ENCODE peak calls at places on chromosomes 4 and X, in six cellular contexts. One of them, this sample, is unnamed.

GRCh38 chr4:15696866-15697265 is 6.0 kb upstream of the BST1 start:
- DNase-seq in HEK293T: no peak
- DNase-seq in GM19239: no peak
- DNase-seq in K562: no peak
- DNase-seq in KBM-7: no peak
- DNase-seq in left ventricle myocardium inferior: no peak
- DNase-seq in this sample: no peak

GRCh38 chr4:3389879-3390840 is 51.6 kb upstream of the HGFAC start:
- DNase-seq in HEK293T: no peak
- DNase-seq in GM19239: no peak
- DNase-seq in K562: no peak
- DNase-seq in KBM-7: no peak
- DNase-seq in left ventricle myocardium inferior: peak
- DNase-seq in this sample: no peak

GRCh38 chr4:49000806-49001205 is 14.7 kb downstream of the CWH43 start:
- DNase-seq in HEK293T: no peak
- DNase-seq in GM19239: no peak
- DNase-seq in K562: no peak
- DNase-seq in KBM-7: no peak
- DNase-seq in left ventricle myocardium inferior: no peak
- DNase-seq in this sample: no peak

GRCh38 chrX:25531096-25531495 is 515.3 kb upstream of the ARX start:
- DNase-seq in HEK293T: no peak
- DNase-seq in GM19239: no peak
- DNase-seq in K562: no peak
- DNase-seq in KBM-7: no peak
- DNase-seq in left ventricle myocardium inferior: no peak
- DNase-seq in this sample: no peak

GRCh38 chrX:2499507-2499906 is 1.3 kb downstream of the DHRSX start:
- DNase-seq in HEK293T: no peak
- DNase-seq in GM19239: no peak
- DNase-seq in K562: no peak
- DNase-seq in KBM-7: no peak
- DNase-seq in left ventricle myocardium inferior: no peak
- DNase-seq in this sample: no peak

GRCh38 chrX:130245441-130245840 is 23.3 kb downstream of the ZNF280C start:
- DNase-seq in HEK293T: no peak
- DNase-seq in GM19239: no peak
- DNase-seq in K562: no peak
- DNase-seq in KBM-7: no peak
- DNase-seq in left ventricle myocardium inferior: no peak
- DNase-seq in this sample: no peak

GRCh38 chr4:35539404-35540055 is 704.8 kb downstream of the ARAP2 start:
- DNase-seq in HEK293T: no peak
- DNase-seq in GM19239: no peak
- DNase-seq in K562: no peak
- DNase-seq in KBM-7: no peak
- DNase-seq in left ventricle myocardium inferior: no peak
- DNase-seq in this sample: no peak

GRCh38 chrX:119942831-119943184 is 743 bp downstream of the NKAP start:
- DNase-seq in HEK293T: peak
- DNase-seq in GM19239: no peak
- DNase-seq in K562: peak
- DNase-seq in KBM-7: peak
- DNase-seq in left ventricle myocardium inferior: no peak
- DNase-seq in this sample: no peak

GRCh38 chr4:101102114-101102752 is 245.1 kb downstream of the PPP3CA start:
- DNase-seq in HEK293T: no peak
- DNase-seq in GM19239: no peak
- DNase-seq in K562: no peak
- DNase-seq in KBM-7: peak
- DNase-seq in left ventricle myocardium inferior: peak
- DNase-seq in this sample: no peak

GRCh38 chrX:19627533-19627932 is 112.2 kb upstream of the MAP3K15 start:
- DNase-seq in HEK293T: no peak
- DNase-seq in GM19239: no peak
- DNase-seq in K562: no peak
- DNase-seq in KBM-7: peak
- DNase-seq in left ventricle myocardium inferior: no peak
- DNase-seq in this sample: no peak

GRCh38 chrX:19807414-19807813 is 80.0 kb downstream of the SH3KBP1 start:
- DNase-seq in HEK293T: no peak
- DNase-seq in GM19239: no peak
- DNase-seq in K562: no peak
- DNase-seq in KBM-7: no peak
- DNase-seq in left ventricle myocardium inferior: no peak
- DNase-seq in this sample: no peak

GRCh38 chr4:147736458-147736857 is 4.6 kb downstream of the ARHGAP10 start:
- DNase-seq in HEK293T: no peak
- DNase-seq in GM19239: no peak
- DNase-seq in K562: no peak
- DNase-seq in KBM-7: no peak
- DNase-seq in left ventricle myocardium inferior: no peak
- DNase-seq in this sample: no peak

GRCh38 chrX:70455366-70456202 is 10.9 kb downstream of the DLG3 start:
- DNase-seq in HEK293T: no peak
- DNase-seq in GM19239: no peak
- DNase-seq in K562: no peak
- DNase-seq in KBM-7: no peak
- DNase-seq in left ventricle myocardium inferior: no peak
- DNase-seq in this sample: peak

GRCh38 chr4:137312257-137312656 is 220.0 kb downstream of the PCDH18 start:
- DNase-seq in HEK293T: no peak
- DNase-seq in GM19239: no peak
- DNase-seq in K562: no peak
- DNase-seq in KBM-7: no peak
- DNase-seq in left ventricle myocardium inferior: no peak
- DNase-seq in this sample: no peak

GRCh38 chrX:46582325-46582724 is 8.8 kb downstream of the CHST7 start:
- DNase-seq in HEK293T: no peak
- DNase-seq in GM19239: no peak
- DNase-seq in K562: no peak
- DNase-seq in KBM-7: no peak
- DNase-seq in left ventricle myocardium inferior: no peak
- DNase-seq in this sample: no peak

GRCh38 chr4:6437682-6438264 is 34.6 kb downstream of the PPP2R2C start:
- DNase-seq in HEK293T: no peak
- DNase-seq in GM19239: no peak
- DNase-seq in K562: no peak
- DNase-seq in KBM-7: no peak
- DNase-seq in left ventricle myocardium inferior: no peak
- DNase-seq in this sample: no peak

GRCh38 chrX:149392896-149393295 is 112.2 kb downstream of the IDS start:
- DNase-seq in HEK293T: no peak
- DNase-seq in GM19239: no peak
- DNase-seq in K562: no peak
- DNase-seq in KBM-7: no peak
- DNase-seq in left ventricle myocardium inferior: no peak
- DNase-seq in this sample: no peak

GRCh38 chrX:51837451-51837850 is 56.0 kb upstream of the MAGED1 start:
- DNase-seq in HEK293T: no peak
- DNase-seq in GM19239: no peak
- DNase-seq in K562: no peak
- DNase-seq in KBM-7: no peak
- DNase-seq in left ventricle myocardium inferior: no peak
- DNase-seq in this sample: no peak

GRCh38 chrX:132336172-132336571 is 116.9 kb upstream of the RAP2C start:
- DNase-seq in HEK293T: no peak
- DNase-seq in GM19239: no peak
- DNase-seq in K562: no peak
- DNase-seq in KBM-7: no peak
- DNase-seq in left ventricle myocardium inferior: no peak
- DNase-seq in this sample: no peak

GRCh38 chr4:185640809-185641675 is 105.7 kb upstream of the PDLIM3 start:
- DNase-seq in HEK293T: no peak
- DNase-seq in GM19239: no peak
- DNase-seq in K562: peak
- DNase-seq in KBM-7: peak
- DNase-seq in left ventricle myocardium inferior: no peak
- DNase-seq in this sample: peak

GRCh38 chr4:40617903-40618302 is 11.8 kb downstream of the RBM47 start:
- DNase-seq in HEK293T: no peak
- DNase-seq in GM19239: no peak
- DNase-seq in K562: no peak
- DNase-seq in KBM-7: peak
- DNase-seq in left ventricle myocardium inferior: no peak
- DNase-seq in this sample: no peak

GRCh38 chr4:150379454-150379853 is 202.5 kb upstream of the MAB21L2 start:
- DNase-seq in HEK293T: no peak
- DNase-seq in GM19239: no peak
- DNase-seq in K562: no peak
- DNase-seq in KBM-7: no peak
- DNase-seq in left ventricle myocardium inferior: no peak
- DNase-seq in this sample: no peak

GRCh38 chr4:160129439-160129838 is 1026.6 kb downstream of the RAPGEF2 start:
- DNase-seq in HEK293T: no peak
- DNase-seq in GM19239: no peak
- DNase-seq in K562: no peak
- DNase-seq in KBM-7: no peak
- DNase-seq in left ventricle myocardium inferior: no peak
- DNase-seq in this sample: no peak

GRCh38 chrX:132463411-132463810 is 25.4 kb downstream of the MBNL3 start:
- DNase-seq in HEK293T: no peak
- DNase-seq in GM19239: no peak
- DNase-seq in K562: peak
- DNase-seq in KBM-7: peak
- DNase-seq in left ventricle myocardium inferior: no peak
- DNase-seq in this sample: peak

GRCh38 chrX:132467029-132467428 is 21.8 kb downstream of the MBNL3 start:
- DNase-seq in HEK293T: no peak
- DNase-seq in GM19239: no peak
- DNase-seq in K562: no peak
- DNase-seq in KBM-7: no peak
- DNase-seq in left ventricle myocardium inferior: no peak
- DNase-seq in this sample: no peak

GRCh38 chr4:64756016-64756415 is 346.8 kb upstream of the TECRL start:
- DNase-seq in HEK293T: no peak
- DNase-seq in GM19239: no peak
- DNase-seq in K562: no peak
- DNase-seq in KBM-7: peak
- DNase-seq in left ventricle myocardium inferior: no peak
- DNase-seq in this sample: no peak

GRCh38 chr4:74023709-74024108 is 14.8 kb downstream of the CXCL3 start:
- DNase-seq in HEK293T: no peak
- DNase-seq in GM19239: no peak
- DNase-seq in K562: no peak
- DNase-seq in KBM-7: no peak
- DNase-seq in left ventricle myocardium inferior: no peak
- DNase-seq in this sample: no peak

GRCh38 chr4:156182269-156182668 is 228.6 kb upstream of the CTSO start:
- DNase-seq in HEK293T: no peak
- DNase-seq in GM19239: no peak
- DNase-seq in K562: no peak
- DNase-seq in KBM-7: no peak
- DNase-seq in left ventricle myocardium inferior: no peak
- DNase-seq in this sample: no peak

This sample was measured in NAMALWA.